ENCODE peak calls at places on chromosomes 6 and 20, in four cellular contexts. One of them, this sample, is unnamed.
A peak's percentile ranks its signal among the peaks of the same experiment; 100 is the strongest.

GRCh38 chr6:36266913-36267644 is 2.8 kb upstream of the PNPLA1 start:
- DNase-seq in IMR-90: no peak
- DNase-seq in H54: no peak
- DNase-seq in upper lobe of left lung: no peak
- DNase-seq in this sample: no peak

GRCh38 chr6:19303381-19303780 is 533.8 kb upstream of the ID4 start:
- DNase-seq in IMR-90: no peak
- DNase-seq in H54: no peak
- DNase-seq in upper lobe of left lung: peak; percentile 28
- DNase-seq in this sample: no peak

GRCh38 chr6:111788779-111789276 is 84.4 kb downstream of the FYN start:
- DNase-seq in IMR-90: no peak
- DNase-seq in H54: no peak
- DNase-seq in upper lobe of left lung: no peak
- DNase-seq in this sample: peak; percentile 28

GRCh38 chr6:169755162-169755561 is 3.7 kb downstream of the ERMARD start:
- DNase-seq in IMR-90: no peak
- DNase-seq in H54: no peak
- DNase-seq in upper lobe of left lung: no peak
- DNase-seq in this sample: no peak

GRCh38 chr6:16691328-16691727 is 69.9 kb downstream of the ATXN1 start:
- DNase-seq in IMR-90: no peak
- DNase-seq in H54: no peak
- DNase-seq in upper lobe of left lung: no peak
- DNase-seq in this sample: no peak

GRCh38 chr6:33208089-33208967 is at the start of gene RING1:
- DNase-seq in IMR-90: peak; percentile 67
- DNase-seq in H54: peak; percentile 90
- DNase-seq in upper lobe of left lung: peak; percentile 91
- DNase-seq in this sample: peak; percentile 87

GRCh38 chr6:159929819-159930218 is 39.0 kb downstream of the MAS1 start:
- DNase-seq in IMR-90: no peak
- DNase-seq in H54: no peak
- DNase-seq in upper lobe of left lung: no peak
- DNase-seq in this sample: peak; percentile 36

GRCh38 chr20:9035129-9035528 is 33.8 kb upstream of the PLCB4 start:
- DNase-seq in IMR-90: peak; percentile 94
- DNase-seq in H54: peak; percentile 34
- DNase-seq in upper lobe of left lung: no peak
- DNase-seq in this sample: no peak

GRCh38 chr6:170082531-170083187 is 208.2 kb downstream of the DLL1 start:
- DNase-seq in IMR-90: no peak
- DNase-seq in H54: no peak
- DNase-seq in upper lobe of left lung: peak; percentile 19
- DNase-seq in this sample: no peak

GRCh38 chr6:109075934-109076333 is 18.7 kb downstream of the SESN1 start:
- DNase-seq in IMR-90: peak; percentile 51
- DNase-seq in H54: no peak
- DNase-seq in upper lobe of left lung: no peak
- DNase-seq in this sample: no peak

GRCh38 chr6:132132911-132133639 is 181.9 kb upstream of the CCN2 start:
- DNase-seq in IMR-90: peak; percentile 85
- DNase-seq in H54: no peak
- DNase-seq in upper lobe of left lung: no peak
- DNase-seq in this sample: no peak

GRCh38 chr6:4010682-4011081 is 68.3 kb downstream of the FAM217A start:
- DNase-seq in IMR-90: no peak
- DNase-seq in H54: no peak
- DNase-seq in upper lobe of left lung: no peak
- DNase-seq in this sample: peak; percentile 18

GRCh38 chr6:89381031-89381430 is 28.5 kb upstream of the UBE2J1 start:
- DNase-seq in IMR-90: no peak
- DNase-seq in H54: no peak
- DNase-seq in upper lobe of left lung: no peak
- DNase-seq in this sample: no peak

GRCh38 chr6:43303751-43304331 is 4.8 kb downstream of the CRIP3 start:
- DNase-seq in IMR-90: no peak
- DNase-seq in H54: no peak
- DNase-seq in upper lobe of left lung: no peak
- DNase-seq in this sample: no peak

GRCh38 chr20:16459019-16459700 is 114.1 kb downstream of the KIF16B start:
- DNase-seq in IMR-90: peak; percentile 85
- DNase-seq in H54: peak; percentile 27
- DNase-seq in upper lobe of left lung: no peak
- DNase-seq in this sample: no peak

GRCh38 chr6:109458774-109459531 is 3.4 kb upstream of the MICAL1 start:
- DNase-seq in IMR-90: no peak
- DNase-seq in H54: no peak
- DNase-seq in upper lobe of left lung: no peak
- DNase-seq in this sample: no peak

GRCh38 chr6:113122060-113122459 is 735.1 kb upstream of the MARCKS start:
- DNase-seq in IMR-90: peak; percentile 87
- DNase-seq in H54: no peak
- DNase-seq in upper lobe of left lung: no peak
- DNase-seq in this sample: no peak

GRCh38 chr6:167782698-167783517 is 43.8 kb upstream of the AFDN start:
- DNase-seq in IMR-90: no peak
- DNase-seq in H54: no peak
- DNase-seq in upper lobe of left lung: no peak
- DNase-seq in this sample: no peak

GRCh38 chr20:7416382-7416781 is 523.9 kb downstream of the HAO1 start:
- DNase-seq in IMR-90: no peak
- DNase-seq in H54: no peak
- DNase-seq in upper lobe of left lung: no peak
- DNase-seq in this sample: no peak

GRCh38 chr20:1130058-1130694 is 11.8 kb downstream of the PSMF1 start:
- DNase-seq in IMR-90: no peak
- DNase-seq in H54: no peak
- DNase-seq in upper lobe of left lung: no peak
- DNase-seq in this sample: no peak

GRCh38 chr6:168550326-168550725 is 109.3 kb downstream of the SMOC2 start:
- DNase-seq in IMR-90: no peak
- DNase-seq in H54: no peak
- DNase-seq in upper lobe of left lung: no peak
- DNase-seq in this sample: no peak

GRCh38 chr6:76043690-76044089 is 28.8 kb downstream of the IMPG1 start:
- DNase-seq in IMR-90: no peak
- DNase-seq in H54: no peak
- DNase-seq in upper lobe of left lung: no peak
- DNase-seq in this sample: no peak

GRCh38 chr6:125816828-125817280 is 26.1 kb downstream of the NCOA7 start:
- DNase-seq in IMR-90: no peak
- DNase-seq in H54: no peak
- DNase-seq in upper lobe of left lung: no peak
- DNase-seq in this sample: no peak

GRCh38 chr6:3623451-3624267 is 127.9 kb downstream of the PXDC1 start:
- DNase-seq in IMR-90: no peak
- DNase-seq in H54: no peak
- DNase-seq in upper lobe of left lung: no peak
- DNase-seq in this sample: no peak

GRCh38 chr6:161152904-161153662 is 120.8 kb downstream of the AGPAT4 start:
- DNase-seq in IMR-90: no peak
- DNase-seq in H54: no peak
- DNase-seq in upper lobe of left lung: no peak
- DNase-seq in this sample: peak; percentile 29

GRCh38 chr20:32490942-32491763 is 94.0 kb downstream of the NOL4L start:
- DNase-seq in IMR-90: no peak
- DNase-seq in H54: no peak
- DNase-seq in upper lobe of left lung: no peak
- DNase-seq in this sample: no peak

DNA sequence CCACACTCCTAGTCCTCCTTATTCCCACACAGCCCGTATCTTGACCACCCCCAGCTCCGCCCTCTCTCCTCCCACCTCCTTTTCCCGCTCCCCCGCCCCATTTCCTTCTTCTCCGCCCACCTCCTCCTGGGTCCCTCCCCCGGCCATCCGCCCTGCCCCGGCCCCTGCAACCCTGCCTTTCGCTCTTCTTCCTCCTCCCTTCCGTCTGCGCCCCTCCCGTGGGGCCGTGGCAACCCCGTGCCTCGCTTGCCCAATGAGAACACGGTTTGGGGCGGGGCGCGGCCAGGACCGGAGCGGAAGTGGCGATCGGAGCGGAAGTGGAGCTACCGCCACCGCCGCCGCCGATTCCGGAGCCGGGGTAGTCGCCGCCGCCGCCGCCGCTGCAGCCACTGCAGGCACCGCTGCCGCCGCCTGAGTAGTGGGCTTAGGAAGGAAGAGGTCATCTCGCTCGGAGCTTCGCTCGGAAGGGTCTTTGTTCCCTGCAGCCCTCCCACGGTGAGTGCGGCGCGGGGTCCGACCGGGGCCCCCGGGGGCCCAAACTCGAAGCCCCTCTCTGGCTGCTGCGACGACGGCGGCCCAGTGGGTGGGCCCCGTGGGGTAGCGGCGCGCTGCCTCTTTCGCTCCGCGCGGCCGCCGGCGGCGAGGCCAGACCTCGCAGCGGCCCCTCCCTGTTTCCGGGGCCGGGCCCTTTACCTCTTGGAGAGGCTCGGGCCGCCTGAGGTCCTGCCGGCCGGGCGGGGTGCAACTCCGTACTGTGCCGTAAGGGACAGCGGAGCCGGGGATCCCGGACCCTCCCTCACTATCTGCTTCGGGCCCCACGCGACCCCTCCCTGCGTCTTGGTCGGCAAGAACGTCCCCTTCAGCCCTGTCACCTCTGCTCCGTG is at the start of gene YWHAB:
- DNase-seq in IMR-90: peak; percentile 95
- DNase-seq in H54: peak; percentile 87
- DNase-seq in upper lobe of left lung: peak; percentile 98
- DNase-seq in this sample: peak; percentile 95
- TF ChIP-seq POLR2A in IMR-90: peak; percentile 78
- TF ChIP-seq POLR2A in H54: peak; percentile 74
- TF ChIP-seq POLR2A in upper lobe of left lung: peak; percentile 96
- TF ChIP-seq POLR2A in this sample: peak; percentile 72

DNA sequence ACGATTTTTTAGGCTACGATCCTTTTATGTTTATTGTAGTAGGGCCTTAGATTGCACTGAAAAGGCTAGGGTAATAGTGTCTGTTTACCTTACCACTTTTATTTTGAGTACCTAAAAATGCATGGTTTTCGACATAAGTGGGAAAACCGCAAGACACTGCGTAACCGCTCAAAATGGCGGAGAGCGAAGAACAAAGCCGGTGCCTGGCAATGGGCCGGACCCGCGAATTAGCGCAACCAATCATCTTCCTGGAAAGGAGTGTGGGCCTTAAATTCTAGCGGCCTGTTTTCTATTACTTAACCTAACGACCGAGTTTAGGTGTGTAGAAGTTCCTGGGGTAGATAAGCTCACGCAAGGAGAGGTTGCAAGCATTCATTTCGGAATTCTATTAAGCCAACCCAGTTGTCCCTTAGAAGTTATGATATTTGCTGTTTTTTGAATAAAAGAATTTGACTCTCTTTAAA is 118.0 kb downstream of the HFE start:
- DNase-seq in IMR-90: peak; percentile 91
- DNase-seq in H54: no peak
- DNase-seq in upper lobe of left lung: peak; percentile 84
- DNase-seq in this sample: peak; percentile 93
- TF ChIP-seq POLR2A in IMR-90: no peak
- TF ChIP-seq POLR2A in H54: peak; percentile 38
- TF ChIP-seq POLR2A in upper lobe of left lung: peak; percentile 41
- TF ChIP-seq POLR2A in this sample: peak; percentile 89

GRCh38 chr6:119280586-119281163 is 68.9 kb downstream of the MAN1A1 start:
- DNase-seq in IMR-90: no peak
- DNase-seq in H54: no peak
- DNase-seq in upper lobe of left lung: no peak
- DNase-seq in this sample: no peak
- TF ChIP-seq POLR2A in IMR-90: no peak
- TF ChIP-seq POLR2A in H54: no peak
- TF ChIP-seq POLR2A in upper lobe of left lung: no peak
- TF ChIP-seq POLR2A in this sample: no peak

GRCh38 chr6:136288566-136289326 is 900 bp downstream of the BCLAF1 start:
- DNase-seq in IMR-90: peak; percentile 96
- DNase-seq in H54: peak; percentile 39
- DNase-seq in upper lobe of left lung: peak; percentile 95
- DNase-seq in this sample: peak; percentile 91
- TF ChIP-seq POLR2A in IMR-90: peak; percentile 61
- TF ChIP-seq POLR2A in H54: no peak
- TF ChIP-seq POLR2A in upper lobe of left lung: no peak
- TF ChIP-seq POLR2A in this sample: no peak

GRCh38 chr20:50856475-50857041 is 61.7 kb downstream of the BCAS4 start:
- DNase-seq in IMR-90: no peak
- DNase-seq in H54: no peak
- DNase-seq in upper lobe of left lung: no peak
- DNase-seq in this sample: no peak
- TF ChIP-seq POLR2A in IMR-90: no peak
- TF ChIP-seq POLR2A in H54: no peak
- TF ChIP-seq POLR2A in upper lobe of left lung: no peak
- TF ChIP-seq POLR2A in this sample: no peak

This sample was measured in erythroblast.